ENCODE peak calls at places on chromosomes 3 and 15, in six cellular contexts. D, T, J, G, I and U are unnamed samples.

GRCh38 chr15:75733761-75734651 is 21.4 kb upstream of the CSPG4 start:
- DNase-seq in D (no peak), T (no peak), J (no peak), G (no peak), I (peak), U (no peak)

GRCh38 chr15:43769584-43770228 is 7.1 kb downstream of the ELL3 start:
- DNase-seq in D (peak), T (peak), J (peak), G (peak), I (peak), U (peak)

GRCh38 chr3:34843479-34843870 is 795.9 kb upstream of the ARPP21 start:
- DNase-seq in D (no peak), T (no peak), J (no peak), G (no peak), I (no peak), U (no peak)

GRCh38 chr3:94234177-94234788 is 171.4 kb downstream of the NSUN3 start:
- DNase-seq in D (peak), T (no peak), J (no peak), G (no peak), I (no peak), U (no peak)

GRCh38 chr3:52473031-52473430 is 17.6 kb downstream of the NISCH start:
- DNase-seq in D (no peak), T (no peak), J (no peak), G (no peak), I (no peak), U (no peak)

GRCh38 chr3:89184151-89184550 is 76.7 kb downstream of the EPHA3 start:
- DNase-seq in D (no peak), T (no peak), J (no peak), G (no peak), I (no peak), U (no peak)

GRCh38 chr3:141412087-141412935 is 44.0 kb downstream of the ZBTB38 start:
- DNase-seq in D (peak), T (peak), J (peak), G (peak), I (peak), U (peak)

GRCh38 chr3:179073816-179074215 is 2.2 kb upstream of the ZMAT3 start:
- DNase-seq in D (no peak), T (no peak), J (no peak), G (no peak), I (no peak), U (no peak)

GRCh38 chr3:14803981-14804834 is 14.6 kb upstream of the FGD5 start:
- DNase-seq in D (no peak), T (no peak), J (no peak), G (no peak), I (no peak), U (no peak)

GRCh38 chr3:153273767-153274443 is 111.9 kb downstream of the RAP2B start:
- DNase-seq in D (no peak), T (no peak), J (no peak), G (no peak), I (no peak), U (no peak)

GRCh38 chr3:15602146-15602536 is 596 bp downstream of the BTD start:
- DNase-seq in D (no peak), T (no peak), J (no peak), G (no peak), I (no peak), U (no peak)

GRCh38 chr3:12303998-12304397 is 15.1 kb downstream of the PPARG start:
- DNase-seq in D (no peak), T (no peak), J (no peak), G (no peak), I (no peak), U (no peak)

GRCh38 chr3:117814975-117815374 is 1105.4 kb downstream of the TUSC7 start:
- DNase-seq in D (no peak), T (no peak), J (no peak), G (no peak), I (no peak), U (no peak)

GRCh38 chr3:138845771-138846173 is 11.0 kb upstream of the PIK3CB start:
- DNase-seq in D (no peak), T (no peak), J (no peak), G (no peak), I (peak), U (no peak)

GRCh38 chr15:67879440-67880129 is 39.7 kb upstream of the RNU6-1 start:
- DNase-seq in D (no peak), T (no peak), J (no peak), G (no peak), I (no peak), U (no peak)

GRCh38 chr15:31327674-31328424 is 1.2 kb downstream of the KLF13 start:
- DNase-seq in D (peak), T (peak), J (peak), G (peak), I (no peak), U (peak)